ENCODE peak calls at places on chromosomes 16 and 17, in eight cellular contexts. O is H1, J is stomach, T is tibial nerve, L is Peyer's patch, X is OCI-LY7, U is ovary, A is PC-3. F is an unnamed sample.

GRCh38 chr16:27520982-27521673 is 28.6 kb downstream of the GTF3C1 start:
- DNase-seq in J (no peak), A (no peak), T (no peak), L (no peak), O (no peak), X (no peak), U (no peak), F (no peak)

GRCh38 chr16:89193021-89193575 is 7.2 kb downstream of the SLC22A31 start:
- DNase-seq in U (peak), T (no peak), A (peak), O (peak), J (peak), L (peak), X (peak), F (no peak)

GRCh38 chr17:55198690-55199370 is 65.9 kb upstream of the HLF start:
- DNase-seq in A (no peak), T (no peak), U (no peak), O (no peak), L (no peak), X (no peak), J (no peak), F (no peak)

GRCh38 chr16:89349947-89350633 is 132.6 kb downstream of the ZNF778 start:
- DNase-seq in J (no peak), T (no peak), X (no peak), L (no peak), O (no peak), A (no peak), U (no peak), F (no peak)

GRCh38 chr16:78742501-78743283 is 643.2 kb downstream of the WWOX start:
- DNase-seq in X (peak), U (no peak), J (peak), L (no peak), A (no peak), T (peak), O (no peak), F (no peak)

GRCh38 chr17:51435641-51436091 is 175.3 kb downstream of the UTP18 start:
- DNase-seq in L (no peak), T (no peak), J (peak), A (peak), X (peak), U (no peak), O (peak), F (peak)

GRCh38 chr17:77287432-77288068 is 146.8 kb downstream of the SEC14L1 start:
- DNase-seq in L (peak), A (peak), U (no peak), J (peak), X (no peak), T (no peak), O (no peak), F (peak)

GRCh38 chr17:49190932-49191331 is 19.4 kb downstream of the GNGT2 start:
- DNase-seq in O (no peak), T (no peak), L (no peak), X (peak), U (no peak), A (no peak), J (no peak), F (no peak)

GRCh38 chr17:76940738-76941350 is 72.6 kb downstream of the MGAT5B start:
- DNase-seq in U (no peak), X (peak), T (no peak), O (peak), A (peak), J (no peak), L (no peak), F (no peak)

GRCh38 chr16:68707341-68708152 is 29.5 kb upstream of the CDH1 start:
- DNase-seq in L (peak), U (no peak), O (peak), T (no peak), X (no peak), J (peak), A (peak), F (peak)

GRCh38 chr17:10357768-10358167 is 15.0 kb downstream of the MYH13 start:
- DNase-seq in J (no peak), U (peak), L (no peak), T (no peak), O (peak), A (peak), X (peak), F (peak)

GRCh38 chr16:86239381-86239780 is 270.9 kb upstream of the FOXF1 start:
- DNase-seq in J (no peak), U (no peak), A (no peak), L (no peak), X (no peak), T (no peak), O (peak), F (no peak)

GRCh38 chr16:67874147-67874771 is 1.4 kb downstream of the EDC4 start:
- DNase-seq in A (no peak), O (no peak), U (no peak), X (peak), J (no peak), T (no peak), L (no peak), F (no peak)

GRCh38 chr16:67114793-67115192 is 5.1 kb downstream of the PHAF1 start:
- DNase-seq in T (no peak), A (no peak), U (no peak), O (no peak), X (no peak), L (no peak), J (no peak), F (no peak)

GRCh38 chr16:11396241-11397048 is 51.2 kb downstream of the RMI2 start:
- DNase-seq in O (peak), L (peak), X (peak), U (peak), A (peak), T (peak), J (peak), F (no peak)

GRCh38 chr16:24152826-24153225 is 103.3 kb upstream of the CACNG3 start:
- DNase-seq in T (no peak), J (no peak), U (no peak), L (no peak), X (no peak), A (no peak), O (no peak), F (no peak)

GRCh38 chr17:12549499-12549901 is 116.2 kb upstream of the MYOCD start:
- DNase-seq in L (no peak), X (no peak), U (no peak), O (no peak), A (no peak), T (no peak), J (no peak), F (no peak)

GRCh38 chr16:4103741-4104140 is 12.5 kb downstream of the ADCY9 start:
- DNase-seq in U (no peak), L (no peak), X (no peak), A (no peak), J (no peak), O (no peak), T (no peak), F (no peak)

GRCh38 chr17:50303051-50303450 is 28.8 kb downstream of the TMEM92 start:
- DNase-seq in O (no peak), T (no peak), L (no peak), J (no peak), U (no peak), A (no peak), X (no peak), F (no peak)

GRCh38 chr17:50059759-50060273 is 3.9 kb downstream of the ITGA3 start:
- DNase-seq in T (no peak), U (peak), A (peak), O (no peak), J (no peak), X (no peak), L (no peak), F (peak)

GRCh38 chr16:89363621-89364393 is 126.6 kb downstream of the ANKRD11 start:
- DNase-seq in T (no peak), U (no peak), A (peak), X (no peak), J (peak), L (no peak), O (no peak), F (peak)

GRCh38 chr17:27918498-27918897 is 25.3 kb upstream of the LYRM9 start:
- DNase-seq in L (no peak), O (no peak), X (no peak), J (no peak), T (no peak), U (no peak), A (no peak), F (no peak)

GRCh38 chr17:80783461-80783860 is 208.2 kb upstream of the CHMP6 start:
- DNase-seq in X (no peak), U (no peak), A (no peak), J (no peak), O (no peak), T (no peak), L (no peak), F (no peak)

GRCh38 chr17:47669060-47669459 is 19.3 kb downstream of the KPNB1 start:
- DNase-seq in T (no peak), J (no peak), O (no peak), U (no peak), A (no peak), X (no peak), L (no peak), F (no peak)

GRCh38 chr16:83715217-83715920 is 92.4 kb upstream of the HSBP1 start:
- DNase-seq in L (no peak), U (no peak), T (no peak), A (no peak), J (peak), O (no peak), X (no peak), F (no peak)

GRCh38 chr16:89599451-89599858 is 14.0 kb upstream of the DPEP1 start:
- DNase-seq in L (peak), U (no peak), X (peak), J (no peak), O (peak), A (peak), T (no peak), F (peak)

GRCh38 chr16:58031016-58031800 is 5.7 kb downstream of the MMP15 start:
- DNase-seq in U (no peak), A (no peak), T (no peak), L (peak), O (no peak), X (no peak), J (peak), F (peak)

GRCh38 chr16:11328172-11329079 is 16.8 kb upstream of the RMI2 start:
- DNase-seq in X (peak), O (peak), L (no peak), T (no peak), U (peak), J (peak), A (peak), F (peak)

GRCh38 chr17:78599419-78599818 is 22.2 kb upstream of the DNAH17 start:
- DNase-seq in O (no peak), J (no peak), L (no peak), A (no peak), X (no peak), U (no peak), T (no peak), F (no peak)

GRCh38 chr17:10081571-10082169 is 116.7 kb downstream of the GAS7 start:
- DNase-seq in X (no peak), U (no peak), O (no peak), A (no peak), J (no peak), L (no peak), T (no peak), F (no peak)

GRCh38 chr17:32323784-32324590 is 18.0 kb downstream of the C17orf75 start:
- DNase-seq in T (no peak), L (no peak), U (no peak), O (no peak), J (peak), A (peak), X (no peak), F (no peak)

GRCh38 chr17:38464251-38464722 is 36.0 kb downstream of the ARHGAP23 start:
- DNase-seq in J (peak), O (no peak), L (no peak), T (peak), X (no peak), A (no peak), U (peak), F (no peak)

GRCh38 chr16:87133112-87133850 is 183.9 kb downstream of the C16orf95 start:
- DNase-seq in A (no peak), J (no peak), O (no peak), U (no peak), T (no peak), L (no peak), X (no peak), F (no peak)

GRCh38 chr17:8665681-8666080 is 35.2 kb upstream of the MYH10 start:
- DNase-seq in J (no peak), O (no peak), L (no peak), A (no peak), X (peak), U (no peak), T (no peak), F (no peak)

GRCh38 chr17:4903051-4903818 is at the start of gene CHRNE:
- DNase-seq in J (peak), T (peak), A (peak), U (peak), X (peak), O (peak), L (no peak), F (peak)

GRCh38 chr17:4908711-4909496 is 6.0 kb upstream of the CHRNE start:
- DNase-seq in U (peak), L (peak), O (peak), X (peak), A (peak), T (peak), J (peak), F (peak)

GRCh38 chr17:4914009-4914408 is 11.1 kb upstream of the CHRNE start:
- DNase-seq in J (no peak), U (no peak), L (no peak), T (no peak), A (peak), O (no peak), X (no peak), F (no peak)

GRCh38 chr17:4902540-4902939 is 358 bp downstream of the CHRNE start:
- DNase-seq in A (no peak), X (no peak), J (no peak), U (peak), O (no peak), T (no peak), L (no peak), F (no peak)

GRCh38 chr17:4908301-4908700 is 5.4 kb upstream of the CHRNE start:
- DNase-seq in X (no peak), T (no peak), U (no peak), J (no peak), L (no peak), O (no peak), A (no peak), F (no peak)
- H3K27ac ChIP-seq in X (no peak), T (no peak), U (no peak), J (no peak), L (peak), O (no peak), A (no peak), F (no peak)

DNA sequence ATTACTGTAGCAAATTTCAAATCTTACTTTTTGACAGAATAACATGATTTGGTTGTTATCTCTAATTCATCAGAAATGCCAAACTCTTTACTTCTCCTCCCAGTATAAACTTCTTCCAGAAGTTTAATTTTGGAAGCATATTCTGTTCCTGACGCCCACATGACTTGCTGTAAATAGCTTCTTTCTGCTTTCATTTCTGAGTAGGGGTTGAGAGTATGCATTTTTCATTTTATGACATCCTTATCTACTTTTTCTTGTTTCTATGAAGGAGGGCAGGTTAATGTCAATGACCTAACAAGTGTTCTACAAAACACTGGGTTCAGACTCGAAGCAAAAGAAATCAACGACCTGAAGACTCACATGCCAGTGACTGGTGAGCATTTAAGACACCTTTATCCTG is 36.6 kb upstream of the EFCAB3 start:
- DNase-seq in U (no peak), A (no peak), J (no peak), T (no peak), L (no peak), X (no peak), O (no peak), F (no peak)
- H3K27ac ChIP-seq in U (no peak), A (no peak), J (no peak), T (no peak), L (no peak), X (no peak), O (no peak), F (no peak)

DNA sequence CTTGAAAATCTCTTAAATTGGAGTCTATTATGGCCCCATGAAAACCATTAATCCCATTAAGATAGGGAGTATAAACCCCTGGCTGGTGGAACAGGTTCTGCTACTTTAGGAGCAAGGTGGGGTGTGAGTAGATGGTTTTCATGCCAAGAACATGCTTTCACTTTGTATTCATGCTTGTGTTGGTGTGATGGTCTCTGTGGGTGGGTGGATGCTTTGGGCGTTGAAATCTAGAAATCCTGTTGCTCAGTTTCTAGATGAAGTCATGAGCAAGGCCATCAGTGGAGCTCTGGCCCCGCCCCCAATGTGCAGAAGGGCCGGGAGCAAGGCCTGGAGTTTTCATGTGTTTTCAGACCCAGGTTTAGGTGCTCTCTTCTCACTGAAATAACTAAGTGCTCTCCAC is 20.1 kb downstream of the PLD6 start:
- DNase-seq in T (no peak), J (peak), U (no peak), O (no peak), L (no peak), X (no peak), A (peak), F (peak)
- H3K27ac ChIP-seq in T (no peak), J (no peak), U (no peak), O (no peak), L (no peak), X (no peak), A (no peak), F (no peak)

GRCh38 chr16:70684146-70685060 is 1.4 kb downstream of the MTSS2 start:
- DNase-seq in U (peak), L (no peak), T (no peak), A (no peak), X (no peak), J (no peak), O (no peak), F (no peak)

GRCh38 chr16:70686376-70687171 is 721 bp upstream of the MTSS2 start:
- DNase-seq in O (no peak), U (peak), X (no peak), A (no peak), L (no peak), T (no peak), J (no peak), F (no peak)

GRCh38 chr16:70687172-70687531 is 1.3 kb upstream of the MTSS2 start:
- DNase-seq in X (no peak), T (no peak), A (no peak), L (no peak), U (peak), J (no peak), O (no peak), F (no peak)

GRCh38 chr16:70685938-70686375 is at the start of gene MTSS2:
- DNase-seq in X (no peak), T (peak), U (peak), J (peak), O (peak), L (peak), A (peak), F (peak)

GRCh38 chr16:70685061-70685937 is 554 bp downstream of the MTSS2 start:
- DNase-seq in O (no peak), U (peak), X (no peak), L (no peak), J (no peak), A (no peak), T (no peak), F (no peak)
- H3K27ac ChIP-seq in O (no peak), U (peak), X (no peak), L (peak), J (peak), A (no peak), T (peak), F (no peak)

DNA sequence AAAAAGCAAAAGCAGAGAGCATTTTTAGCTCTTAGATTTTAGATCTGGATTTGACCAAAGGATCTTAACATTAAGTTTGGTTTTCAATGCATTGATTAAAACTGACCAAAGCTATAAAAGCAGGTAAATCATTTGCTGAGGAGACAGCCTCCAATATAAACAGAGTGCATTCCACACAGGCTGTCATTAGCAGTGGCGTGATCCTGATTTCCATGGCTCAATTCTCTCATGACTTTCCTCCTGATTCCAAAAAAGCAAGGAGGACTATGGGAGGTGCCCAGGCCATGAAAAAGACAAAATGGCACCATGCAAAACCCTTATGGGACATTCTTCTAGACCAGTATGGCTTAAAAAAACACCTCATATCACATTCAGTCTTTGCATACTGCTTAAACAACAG is 53.5 kb downstream of the PARN start:
- DNase-seq in A (no peak), T (no peak), L (no peak), X (no peak), U (no peak), J (no peak), O (no peak), F (no peak)
- H3K27ac ChIP-seq in A (no peak), T (no peak), L (no peak), X (no peak), U (no peak), J (no peak), O (no peak), F (no peak)

DNA sequence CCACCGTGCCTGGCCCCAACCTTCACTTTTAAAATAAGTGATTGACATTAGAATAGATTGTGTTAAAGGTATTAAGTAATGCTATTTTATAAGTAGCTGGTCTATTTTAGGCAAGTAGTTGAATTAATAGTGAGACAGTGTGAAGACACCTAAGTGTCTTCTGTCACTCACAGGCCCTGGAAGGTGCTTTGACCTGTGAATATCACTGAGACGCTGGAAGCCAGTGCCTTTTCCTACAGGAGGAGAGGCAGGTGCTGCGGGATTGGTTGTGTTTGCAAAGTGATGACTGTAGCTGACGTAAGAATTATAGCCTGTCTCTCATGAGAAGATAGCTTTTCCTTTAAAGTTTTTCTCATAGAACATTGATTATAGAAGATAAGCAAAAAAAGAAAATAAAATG is 45.0 kb downstream of the RAB11FIP3 start:
- DNase-seq in A (no peak), U (no peak), O (no peak), J (no peak), T (no peak), L (no peak), X (no peak), F (no peak)
- H3K27ac ChIP-seq in A (no peak), U (no peak), O (no peak), J (no peak), T (no peak), L (no peak), X (no peak), F (no peak)

DNA sequence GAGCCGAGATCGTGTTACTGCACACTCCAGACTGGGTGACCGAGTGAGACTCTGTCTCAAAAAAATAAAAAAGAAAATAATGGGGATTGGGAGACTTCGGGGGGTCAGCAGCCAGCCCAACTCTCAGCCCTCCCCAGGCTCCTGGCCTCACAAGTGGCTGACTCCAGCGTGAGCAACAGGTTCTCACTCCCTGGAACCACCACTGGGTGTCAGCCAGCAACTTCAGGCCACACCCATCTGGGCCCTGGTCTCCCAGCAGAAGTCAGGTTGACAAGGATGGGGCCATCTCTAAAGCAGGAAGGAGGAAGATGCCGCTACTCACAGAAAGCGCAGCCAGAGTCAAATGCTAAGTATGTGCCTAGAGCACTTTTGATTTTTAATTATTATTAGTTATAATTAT is 139.4 kb downstream of the C16orf78 start:
- DNase-seq in U (no peak), T (no peak), X (peak), J (no peak), L (no peak), O (no peak), A (no peak), F (no peak)
- H3K27ac ChIP-seq in U (no peak), T (no peak), X (no peak), J (no peak), L (no peak), O (no peak), A (no peak), F (no peak)